ENCODE peak calls at places on chromosomes 13 and 19, in nine cellular contexts. E is colonic mucosa, P is esophagus muscularis mucosa, S is osteoblast, K is IMR-90, F is body of pancreas, Q is pancreas, O is cardiac muscle cell, U is tibial nerve. H is an unnamed sample. For H3K4me1, the result is how much of the 10 kb centered on the place peaks cover.

GRCh38 chr19:55096061-55096701 is 20.5 kb downstream of the EPS8L1 start:
- DNase-seq in E (no peak), P (no peak), S (peak), K (no peak), F (no peak), Q (no peak), O (no peak), U (no peak), H (no peak)

GRCh38 chr19:49848938-49849337 is 2.0 kb upstream of the PTOV1 start:
- DNase-seq in E (no peak), P (no peak), S (no peak), K (no peak), F (no peak), Q (no peak), O (no peak), U (no peak), H (no peak)

GRCh38 chr13:90154311-90154960 is 1193.1 kb upstream of the MIR17HG start:
- DNase-seq in E (no peak), P (no peak), S (no peak), K (no peak), F (no peak), Q (no peak), O (no peak), U (no peak), H (no peak)

GRCh38 chr13:107960301-107960700 is 255.0 kb downstream of the LIG4 start:
- DNase-seq in E (no peak), P (no peak), S (no peak), K (no peak), F (no peak), Q (no peak), O (no peak), U (no peak), H (no peak)

GRCh38 chr13:99191900-99192399 is 8.7 kb upstream of the UBAC2 start:
- DNase-seq in E (peak), P (no peak), S (peak), K (peak), F (no peak), Q (no peak), O (no peak), U (no peak), H (no peak)

GRCh38 chr13:48838193-48839000 is 137.3 kb upstream of the FNDC3A start:
- DNase-seq in E (no peak), P (no peak), S (no peak), K (peak), F (no peak), Q (no peak), O (no peak), U (no peak), H (no peak)

GRCh38 chr13:99681695-99682094 is 180.4 kb downstream of the TM9SF2 start:
- DNase-seq in E (no peak), P (peak), S (no peak), K (no peak), F (no peak), Q (no peak), O (no peak), U (no peak), H (no peak)

GRCh38 chr13:24688111-24688510 is 7.9 kb downstream of the ATP12A start:
- DNase-seq in E (no peak), P (no peak), S (no peak), K (no peak), F (no peak), Q (no peak), O (no peak), U (no peak), H (no peak)

GRCh38 chr13:100394005-100394695 is 194.4 kb downstream of the GGACT start:
- DNase-seq in E (no peak), P (no peak), S (peak), K (peak), F (no peak), Q (no peak), O (no peak), U (peak), H (no peak)

GRCh38 chr19:12156254-12157058 is at the start of gene ZNF625:
- DNase-seq in E (peak), P (peak), S (peak), K (peak), F (peak), Q (peak), O (peak), U (peak), H (peak)

GRCh38 chr19:33395561-33396550 is 22.3 kb downstream of the CEBPG start:
- DNase-seq in E (no peak), P (no peak), S (peak), K (peak), F (no peak), Q (peak), O (no peak), U (peak), H (peak)

GRCh38 chr19:46211201-46211881 is 18.2 kb upstream of the IGFL1 start:
- DNase-seq in E (no peak), P (no peak), S (no peak), K (no peak), F (peak), Q (peak), O (peak), U (no peak), H (peak)

GRCh38 chr19:34961775-34962174 is 2.3 kb downstream of the ZNF792 start:
- DNase-seq in E (no peak), P (no peak), S (no peak), K (no peak), F (no peak), Q (peak), O (no peak), U (no peak), H (no peak)

GRCh38 chr19:5686647-5687359 is 3.3 kb upstream of the RPL36 start:
- DNase-seq in E (peak), P (peak), S (peak), K (peak), F (peak), Q (peak), O (peak), U (peak), H (peak)

GRCh38 chr13:97386832-97387486 is 47.0 kb upstream of the RAP2A start:
- DNase-seq in E (no peak), P (no peak), S (no peak), K (no peak), F (no peak), Q (no peak), O (no peak), U (no peak), H (no peak)

GRCh38 chr19:31956771-31957170 is 388.6 kb upstream of the ZNF507 start:
- DNase-seq in E (no peak), P (no peak), S (no peak), K (no peak), F (no peak), Q (no peak), O (no peak), U (no peak), H (no peak)

GRCh38 chr13:23993439-23993980 is 96.2 kb upstream of the C1QTNF9B start:
- DNase-seq in E (no peak), P (peak), S (no peak), K (peak), F (no peak), Q (no peak), O (no peak), U (no peak), H (no peak)

GRCh38 chr13:41145136-41145908 is 12.7 kb upstream of the KBTBD6 start:
- DNase-seq in E (no peak), P (no peak), S (no peak), K (peak), F (no peak), Q (no peak), O (no peak), U (no peak), H (no peak)

GRCh38 chr19:34306213-34306661 is 51.9 kb downstream of the GARRE1 start:
- DNase-seq in E (peak), P (no peak), S (no peak), K (no peak), F (peak), Q (peak), O (no peak), U (no peak), H (no peak)

GRCh38 chr13:97459215-97459772 is 25.3 kb downstream of the RAP2A start:
- DNase-seq in E (no peak), P (no peak), S (no peak), K (no peak), F (no peak), Q (no peak), O (no peak), U (no peak), H (no peak)

GRCh38 chr13:60162096-60162495 is 1.6 kb downstream of the DIAPH3 start:
- DNase-seq in E (no peak), P (no peak), S (peak), K (peak), F (no peak), Q (no peak), O (no peak), U (no peak), H (no peak)

GRCh38 chr19:44925114-44925891 is 10.9 kb downstream of the APOC1 start:
- DNase-seq in E (peak), P (no peak), S (peak), K (peak), F (no peak), Q (peak), O (no peak), U (peak), H (peak)

GRCh38 chr13:50594276-50594970 is 249.1 kb downstream of the DLEU7 start:
- DNase-seq in E (no peak), P (no peak), S (no peak), K (no peak), F (no peak), Q (no peak), O (no peak), U (no peak), H (no peak)

GRCh38 chr19:35436477-35437141 is 11.4 kb upstream of the FFAR2 start:
- DNase-seq in E (peak), P (no peak), S (no peak), K (no peak), F (no peak), Q (peak), O (peak), U (peak), H (peak)

GRCh38 chr13:67048084-67048792 is 181.9 kb downstream of the PCDH9 start:
- DNase-seq in E (no peak), P (no peak), S (peak), K (peak), F (peak), Q (no peak), O (no peak), U (no peak), H (no peak)

GRCh38 chr13:103036268-103036667 is 29.9 kb downstream of the SLC10A2 start:
- DNase-seq in E (no peak), P (no peak), S (no peak), K (no peak), F (no peak), Q (no peak), O (no peak), U (no peak), H (no peak)

GRCh38 chr19:50969413-50969760 is at the start of gene KLK6:
- DNase-seq in E (no peak), P (no peak), S (peak), K (no peak), F (no peak), Q (no peak), O (no peak), U (no peak), H (no peak)

GRCh38 chr19:10009269-10009665 is 1.0 kb downstream of the COL5A3 start:
- DNase-seq in E (peak), P (peak), S (peak), K (peak), F (peak), Q (peak), O (peak), U (peak), H (peak)

GRCh38 chr19:44072543-44073401 is 813 bp downstream of the ZNF284 start:
- DNase-seq in E (peak), P (no peak), S (no peak), K (no peak), F (no peak), Q (no peak), O (no peak), U (no peak), H (no peak)

GRCh38 chr19:10104665-10105221 is 1.4 kb upstream of the PPAN start:
- DNase-seq in E (peak), P (no peak), S (peak), K (no peak), F (no peak), Q (no peak), O (no peak), U (no peak), H (no peak)

GRCh38 chr13:27283906-27284523 is 13.4 kb downstream of the RASL11A start:
- DNase-seq in E (peak), P (no peak), S (no peak), K (no peak), F (no peak), Q (no peak), O (no peak), U (no peak), H (no peak)

GRCh38 chr13:82800391-82800790 is 1081.9 kb downstream of the SLITRK1 start:
- DNase-seq in E (no peak), P (no peak), S (no peak), K (no peak), F (no peak), Q (no peak), O (no peak), U (no peak), H (no peak)

GRCh38 chr19:44552324-44552723 is 22.8 kb upstream of the CEACAM20 start:
- DNase-seq in E (peak), P (no peak), S (peak), K (no peak), F (no peak), Q (no peak), O (peak), U (no peak), H (no peak)

GRCh38 chr19:42279902-42280760 is 11.1 kb downstream of the CIC start:
- DNase-seq in E (peak), P (peak), S (peak), K (peak), F (peak), Q (peak), O (peak), U (peak), H (peak)

GRCh38 chr19:33143897-33144405 is 12.0 kb downstream of the WDR88 start:
- DNase-seq in E (peak), P (no peak), S (peak), K (peak), F (peak), Q (peak), O (peak), U (peak), H (peak)

DNA sequence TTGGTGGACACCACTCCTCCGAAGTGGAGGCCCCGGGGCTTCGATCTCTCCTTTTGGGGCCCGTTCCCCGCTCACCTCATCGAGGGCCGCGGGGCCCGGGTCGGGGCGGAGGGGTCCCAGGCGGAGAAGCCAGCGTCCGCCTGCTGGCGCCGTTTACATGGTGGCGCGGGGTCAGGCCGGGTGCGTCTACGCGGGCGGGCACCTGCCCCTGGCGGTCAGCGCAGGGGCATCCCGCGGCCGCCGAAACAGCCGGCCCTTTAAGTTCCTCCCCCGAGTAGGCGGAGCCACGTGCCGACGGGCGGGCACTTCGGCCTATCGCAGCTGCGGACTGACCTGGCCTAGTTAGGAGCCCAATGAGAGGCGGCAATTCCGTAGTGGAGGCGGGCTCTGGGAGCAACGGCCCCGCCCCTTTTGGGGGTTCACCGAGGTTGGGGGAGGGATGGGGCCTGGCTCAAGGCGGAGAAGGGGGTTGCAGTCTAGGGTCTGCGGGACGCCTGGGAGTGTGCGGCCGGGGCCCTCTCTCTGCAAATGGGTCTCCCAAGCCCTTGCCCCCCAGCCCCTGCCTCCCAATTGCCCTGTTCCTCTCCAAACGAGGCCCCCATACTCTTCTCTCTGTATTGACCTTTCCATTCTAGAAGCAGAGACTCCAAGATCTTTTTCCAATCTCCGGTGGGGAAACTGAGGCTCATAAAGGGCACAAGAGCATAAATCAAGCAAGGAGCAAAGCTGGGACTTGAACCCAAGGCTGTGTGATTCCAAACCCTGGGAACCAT is at the start of gene ABHD8:
- DNase-seq in E (peak), P (peak), S (peak), K (peak), F (peak), Q (peak), O (peak), U (peak), H (peak)
- TF ChIP-seq CTCF in E (peak), P (peak), S (peak), K (peak), F (peak), Q (peak), O (peak), U (peak), H (peak)

DNA sequence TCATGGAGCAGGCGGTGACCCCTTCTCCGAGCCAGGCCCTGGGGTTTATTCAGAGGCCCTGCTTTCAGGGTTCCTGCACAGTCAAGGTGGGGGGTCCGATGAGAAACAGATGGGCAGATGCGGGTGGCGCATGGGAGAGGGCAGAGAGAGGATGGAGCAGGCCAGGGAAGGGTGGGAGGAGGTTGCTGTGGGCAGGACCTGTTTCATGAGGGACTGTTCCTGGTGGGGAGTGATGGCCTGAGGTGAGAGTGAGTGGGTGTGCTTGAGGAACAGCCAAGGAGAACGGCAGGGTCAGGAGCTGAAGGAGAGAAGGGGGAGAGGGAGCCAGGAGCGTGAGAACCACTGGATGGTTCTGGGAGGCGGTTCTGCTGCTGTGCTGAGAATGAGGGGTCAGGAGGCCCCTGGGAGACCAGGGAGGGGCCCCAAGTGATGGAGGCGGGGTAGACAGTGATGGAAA is 7.7 kb downstream of the SIN3B start:
- DNase-seq in E (no peak), P (no peak), S (no peak), K (no peak), F (no peak), Q (no peak), O (no peak), U (no peak), H (no peak)
- H3K4me1 ChIP-seq in E (under half), P (under half), S (under half), K (under half), F (under half), Q (under half), O (under half), U (under half), H (under half)

DNA sequence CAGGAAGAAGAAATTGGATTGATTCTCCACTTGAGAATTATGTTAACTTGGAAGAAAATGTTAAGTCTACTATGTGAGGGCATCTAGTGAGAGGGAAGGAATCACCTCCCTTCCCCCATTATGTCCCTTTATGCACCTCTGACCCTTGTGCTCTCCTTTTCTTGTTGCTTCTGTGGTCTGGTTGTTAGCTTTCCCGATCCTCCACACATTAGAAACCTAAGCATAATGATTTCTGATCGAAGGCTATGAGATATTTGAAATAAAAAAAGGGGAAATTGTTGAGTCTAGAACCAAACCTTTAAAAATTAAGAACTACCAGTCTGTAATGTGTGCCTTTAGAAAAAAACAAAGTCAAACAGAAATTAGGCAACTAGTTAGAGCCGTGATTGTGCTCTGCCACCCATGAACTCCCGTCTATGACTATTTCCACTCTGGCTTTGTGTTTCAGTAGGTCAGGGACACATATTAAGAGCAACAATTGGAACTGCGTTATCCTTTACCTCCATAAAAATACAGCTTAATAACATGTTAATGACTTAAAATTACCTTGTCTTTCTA is 463 bp upstream of the GPC6 start:
- DNase-seq in E (no peak), P (no peak), S (peak), K (no peak), F (no peak), Q (no peak), O (peak), U (no peak), H (no peak)
- H3K27ac ChIP-seq in E (peak), P (peak), S (peak), K (peak), F (no peak), Q (no peak), O (peak), U (no peak), H (no peak)

DNA sequence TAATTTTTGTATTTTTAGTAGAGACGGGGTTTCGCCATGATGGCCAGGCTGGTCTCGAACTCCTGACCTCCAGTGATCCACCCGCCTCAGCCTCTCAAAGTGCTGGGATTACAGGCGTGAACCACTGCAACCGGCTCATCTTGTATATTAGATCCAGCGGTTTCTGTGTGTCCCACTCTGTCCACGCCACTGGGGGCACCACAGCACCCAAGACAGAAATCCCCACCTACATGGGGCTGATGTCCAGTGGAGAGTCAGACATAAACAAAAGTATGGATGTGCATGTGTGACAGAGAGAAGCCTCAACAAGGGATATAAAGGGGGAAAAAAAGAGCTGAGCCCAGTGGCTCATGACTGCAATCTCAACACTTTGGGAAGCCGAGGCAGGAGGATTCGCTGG is 65.8 kb upstream of the ADGRE5 start:
- DNase-seq in E (no peak), P (no peak), S (no peak), K (no peak), F (no peak), Q (no peak), O (no peak), U (no peak), H (no peak)
- TF ChIP-seq CTCF in E (no peak), P (no peak), S (no peak), K (no peak), F (no peak), Q (no peak), O (peak), U (no peak), H (no peak)

DNA sequence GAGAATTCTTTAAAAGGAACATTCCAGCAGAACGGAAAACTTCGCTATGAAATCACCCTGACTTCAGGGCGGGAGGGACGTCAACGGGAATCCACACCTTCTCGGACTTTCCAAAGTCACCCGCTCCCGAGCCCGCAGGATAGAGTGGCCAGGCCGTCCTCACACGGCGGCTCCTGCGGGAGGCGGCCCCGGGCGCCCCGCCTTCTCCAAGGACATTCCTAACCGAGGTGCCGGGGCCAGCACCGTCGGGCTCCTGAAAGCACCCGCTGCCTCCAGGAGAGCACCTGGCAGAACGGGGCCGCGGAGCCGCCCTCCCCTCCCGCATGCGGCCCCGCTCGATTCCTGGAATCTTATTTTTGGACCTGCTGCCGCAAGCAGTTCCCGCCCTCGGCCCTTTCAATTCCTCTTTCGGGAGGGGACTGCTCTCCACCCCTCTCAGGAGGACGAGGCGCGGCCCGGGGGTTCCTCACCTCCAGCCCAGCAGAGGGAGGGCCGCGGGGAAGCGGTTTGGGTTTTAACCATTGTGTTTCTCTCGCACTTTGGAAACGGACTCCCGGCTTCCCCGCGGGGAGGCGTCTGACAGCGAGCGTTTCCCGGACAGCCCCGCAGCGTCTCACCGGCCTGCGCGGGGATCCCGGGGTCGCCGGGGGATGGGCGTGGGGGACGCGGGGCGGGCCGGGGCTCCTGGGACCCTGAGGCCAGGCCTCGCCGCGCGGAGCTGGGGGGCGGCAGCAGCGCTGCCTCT is 938 bp downstream of the GAS6 start:
- DNase-seq in E (peak), P (no peak), S (peak), K (no peak), F (peak), Q (peak), O (peak), U (no peak), H (peak)
- H3K4me1 ChIP-seq in E (under half), P (under half), S (under half), K (under half), F (under half), Q (under half), O (under half), U (under half), H (under half)

H was measured in psoas muscle.